ENCODE peak calls at places on chromosome 7, in eight cellular contexts. One of them, this sample, is unnamed.

GRCh38 chr7:41679566-41679965 is 23.3 kb downstream of the INHBA start:
- DNase-seq in prostate gland: no peak
- DNase-seq in stomach: no peak
- DNase-seq in transverse colon: no peak
- DNase-seq in HCT116: no peak
- DNase-seq in HepG2: no peak
- DNase-seq in endothelial cell of umbilical vein: no peak
- DNase-seq in breast epithelium: no peak
- DNase-seq in this sample: no peak

GRCh38 chr7:94223375-94224084 is 171.2 kb upstream of the COL1A2 start:
- DNase-seq in HepG2: no peak
- DNase-seq in transverse colon: no peak
- DNase-seq in breast epithelium: no peak
- DNase-seq in prostate gland: no peak
- DNase-seq in endothelial cell of umbilical vein: peak; percentile 77
- DNase-seq in HCT116: peak; percentile 41
- DNase-seq in stomach: no peak
- DNase-seq in this sample: peak; percentile 83

GRCh38 chr7:44045226-44046014 is 918 bp downstream of the DBNL start:
- DNase-seq in stomach: no peak
- DNase-seq in endothelial cell of umbilical vein: no peak
- DNase-seq in HCT116: no peak
- DNase-seq in prostate gland: no peak
- DNase-seq in transverse colon: no peak
- DNase-seq in breast epithelium: no peak
- DNase-seq in HepG2: no peak
- DNase-seq in this sample: no peak

GRCh38 chr7:44764665-44765578 is 16.3 kb downstream of the ZMIZ2 start:
- DNase-seq in breast epithelium: no peak
- DNase-seq in HCT116: no peak
- DNase-seq in endothelial cell of umbilical vein: no peak
- DNase-seq in prostate gland: no peak
- DNase-seq in stomach: no peak
- DNase-seq in HepG2: no peak
- DNase-seq in transverse colon: no peak
- DNase-seq in this sample: no peak

GRCh38 chr7:103795787-103796186 is 193.7 kb downstream of the RELN start:
- DNase-seq in prostate gland: no peak
- DNase-seq in HCT116: no peak
- DNase-seq in HepG2: peak; percentile 45
- DNase-seq in stomach: no peak
- DNase-seq in breast epithelium: no peak
- DNase-seq in endothelial cell of umbilical vein: no peak
- DNase-seq in transverse colon: no peak
- DNase-seq in this sample: no peak

GRCh38 chr7:74365320-74366022 is 76.3 kb downstream of the CLIP2 start:
- DNase-seq in prostate gland: no peak
- DNase-seq in transverse colon: peak; percentile 84
- DNase-seq in endothelial cell of umbilical vein: peak; percentile 34
- DNase-seq in HCT116: peak; percentile 28
- DNase-seq in breast epithelium: no peak
- DNase-seq in stomach: no peak
- DNase-seq in HepG2: peak; percentile 90
- DNase-seq in this sample: no peak

GRCh38 chr7:68461430-68461829 is 1136.8 kb upstream of the AUTS2 start:
- DNase-seq in HepG2: no peak
- DNase-seq in breast epithelium: no peak
- DNase-seq in transverse colon: no peak
- DNase-seq in prostate gland: no peak
- DNase-seq in stomach: no peak
- DNase-seq in HCT116: no peak
- DNase-seq in endothelial cell of umbilical vein: no peak
- DNase-seq in this sample: no peak

GRCh38 chr7:133051719-133052118 is 30.2 kb downstream of the CHCHD3 start:
- DNase-seq in endothelial cell of umbilical vein: no peak
- DNase-seq in prostate gland: no peak
- DNase-seq in transverse colon: no peak
- DNase-seq in breast epithelium: no peak
- DNase-seq in HCT116: no peak
- DNase-seq in stomach: no peak
- DNase-seq in HepG2: no peak
- DNase-seq in this sample: no peak

GRCh38 chr7:117296066-117296465 is 26.8 kb downstream of the WNT2 start:
- DNase-seq in transverse colon: no peak
- DNase-seq in HepG2: no peak
- DNase-seq in prostate gland: peak; percentile 18
- DNase-seq in HCT116: no peak
- DNase-seq in stomach: no peak
- DNase-seq in endothelial cell of umbilical vein: no peak
- DNase-seq in breast epithelium: no peak
- DNase-seq in this sample: no peak

GRCh38 chr7:37318541-37318940 is 130.1 kb downstream of the ELMO1 start:
- DNase-seq in breast epithelium: no peak
- DNase-seq in HCT116: no peak
- DNase-seq in HepG2: no peak
- DNase-seq in prostate gland: no peak
- DNase-seq in transverse colon: no peak
- DNase-seq in stomach: no peak
- DNase-seq in endothelial cell of umbilical vein: no peak
- DNase-seq in this sample: no peak

GRCh38 chr7:77199008-77199966 is at the start of gene FGL2:
- DNase-seq in HCT116: no peak
- DNase-seq in breast epithelium: no peak
- DNase-seq in prostate gland: peak; percentile 21
- DNase-seq in HepG2: no peak
- DNase-seq in endothelial cell of umbilical vein: no peak
- DNase-seq in stomach: peak; percentile 42
- DNase-seq in transverse colon: peak; percentile 75
- DNase-seq in this sample: no peak

GRCh38 chr7:82348251-82348650 is 95.3 kb downstream of the CACNA2D1 start:
- DNase-seq in prostate gland: no peak
- DNase-seq in HCT116: no peak
- DNase-seq in endothelial cell of umbilical vein: no peak
- DNase-seq in transverse colon: no peak
- DNase-seq in stomach: no peak
- DNase-seq in breast epithelium: no peak
- DNase-seq in HepG2: no peak
- DNase-seq in this sample: no peak

GRCh38 chr7:36278767-36279171 is 110.9 kb upstream of the ANLN start:
- DNase-seq in HCT116: no peak
- DNase-seq in stomach: no peak
- DNase-seq in prostate gland: peak; percentile 52
- DNase-seq in HepG2: no peak
- DNase-seq in transverse colon: no peak
- DNase-seq in endothelial cell of umbilical vein: no peak
- DNase-seq in breast epithelium: no peak
- DNase-seq in this sample: no peak

GRCh38 chr7:23207029-23207428 is 25.2 kb downstream of the NUP42 start:
- DNase-seq in HCT116: no peak
- DNase-seq in endothelial cell of umbilical vein: no peak
- DNase-seq in breast epithelium: no peak
- DNase-seq in HepG2: peak; percentile 72
- DNase-seq in transverse colon: no peak
- DNase-seq in prostate gland: no peak
- DNase-seq in stomach: no peak
- DNase-seq in this sample: no peak

GRCh38 chr7:83594076-83594475 is 54.9 kb downstream of the SEMA3E start:
- DNase-seq in stomach: no peak
- DNase-seq in HCT116: no peak
- DNase-seq in HepG2: no peak
- DNase-seq in breast epithelium: no peak
- DNase-seq in endothelial cell of umbilical vein: no peak
- DNase-seq in prostate gland: no peak
- DNase-seq in transverse colon: no peak
- DNase-seq in this sample: no peak

GRCh38 chr7:27209933-27210440 is 10.1 kb upstream of the HOXA13 start:
- DNase-seq in HCT116: no peak
- DNase-seq in transverse colon: no peak
- DNase-seq in prostate gland: no peak
- DNase-seq in breast epithelium: no peak
- DNase-seq in endothelial cell of umbilical vein: no peak
- DNase-seq in stomach: no peak
- DNase-seq in HepG2: no peak
- DNase-seq in this sample: no peak

GRCh38 chr7:117163101-117163500 is 159.8 kb downstream of the WNT2 start:
- DNase-seq in prostate gland: no peak
- DNase-seq in stomach: no peak
- DNase-seq in transverse colon: no peak
- DNase-seq in endothelial cell of umbilical vein: no peak
- DNase-seq in breast epithelium: no peak
- DNase-seq in HepG2: no peak
- DNase-seq in HCT116: no peak
- DNase-seq in this sample: no peak

GRCh38 chr7:148914208-148914777 is 30.2 kb upstream of the EZH2 start:
- DNase-seq in prostate gland: no peak
- DNase-seq in endothelial cell of umbilical vein: no peak
- DNase-seq in HCT116: peak; percentile 71
- DNase-seq in HepG2: no peak
- DNase-seq in transverse colon: no peak
- DNase-seq in stomach: no peak
- DNase-seq in breast epithelium: no peak
- DNase-seq in this sample: no peak

GRCh38 chr7:37759519-37759918 is 76.0 kb downstream of the GPR141 start:
- DNase-seq in HCT116: no peak
- DNase-seq in prostate gland: no peak
- DNase-seq in transverse colon: no peak
- DNase-seq in HepG2: no peak
- DNase-seq in breast epithelium: no peak
- DNase-seq in stomach: no peak
- DNase-seq in endothelial cell of umbilical vein: no peak
- DNase-seq in this sample: no peak

GRCh38 chr7:70694357-70694908 is 437.5 kb upstream of the GALNT17 start:
- DNase-seq in endothelial cell of umbilical vein: no peak
- DNase-seq in prostate gland: peak; percentile 47
- DNase-seq in HepG2: no peak
- DNase-seq in stomach: peak; percentile 41
- DNase-seq in transverse colon: peak; percentile 48
- DNase-seq in breast epithelium: no peak
- DNase-seq in HCT116: no peak
- DNase-seq in this sample: no peak

GRCh38 chr7:1234794-1235500 is 2.3 kb downstream of the UNCX start:
- DNase-seq in breast epithelium: no peak
- DNase-seq in transverse colon: no peak
- DNase-seq in HCT116: no peak
- DNase-seq in HepG2: no peak
- DNase-seq in stomach: no peak
- DNase-seq in prostate gland: no peak
- DNase-seq in endothelial cell of umbilical vein: no peak
- DNase-seq in this sample: no peak
- H3K4me3 ChIP-seq in breast epithelium: no peak overlapping the region
- H3K4me3 ChIP-seq in transverse colon: no peak overlapping the region
- H3K4me3 ChIP-seq in HCT116: no peak overlapping the region
- H3K4me3 ChIP-seq in HepG2: no peak overlapping the region
- H3K4me3 ChIP-seq in stomach: no peak overlapping the region
- H3K4me3 ChIP-seq in prostate gland: no peak overlapping the region
- H3K4me3 ChIP-seq in endothelial cell of umbilical vein: no peak overlapping the region
- H3K4me3 ChIP-seq in this sample: peak overlapping the region; percentile 80

GRCh38 chr7:130951303-130951975 is 217.4 kb upstream of the KLF14 start:
- DNase-seq in prostate gland: no peak
- DNase-seq in stomach: no peak
- DNase-seq in breast epithelium: no peak
- DNase-seq in transverse colon: no peak
- DNase-seq in HepG2: no peak
- DNase-seq in endothelial cell of umbilical vein: no peak
- DNase-seq in HCT116: no peak
- DNase-seq in this sample: no peak
- TF ChIP-seq POLR2AphosphoS5 in prostate gland: no peak
- TF ChIP-seq POLR2AphosphoS5 in stomach: no peak
- TF ChIP-seq POLR2AphosphoS5 in breast epithelium: no peak
- TF ChIP-seq POLR2AphosphoS5 in transverse colon: no peak
- TF ChIP-seq POLR2AphosphoS5 in HepG2: no peak
- TF ChIP-seq POLR2AphosphoS5 in endothelial cell of umbilical vein: no peak
- TF ChIP-seq POLR2AphosphoS5 in HCT116: peak; percentile 39
- TF ChIP-seq POLR2AphosphoS5 in this sample: no peak

GRCh38 chr7:9082203-9082602 is 648.8 kb downstream of the NXPH1 start:
- DNase-seq in prostate gland: no peak
- DNase-seq in endothelial cell of umbilical vein: no peak
- DNase-seq in transverse colon: no peak
- DNase-seq in HepG2: no peak
- DNase-seq in breast epithelium: no peak
- DNase-seq in stomach: no peak
- DNase-seq in HCT116: no peak
- DNase-seq in this sample: no peak

DNA sequence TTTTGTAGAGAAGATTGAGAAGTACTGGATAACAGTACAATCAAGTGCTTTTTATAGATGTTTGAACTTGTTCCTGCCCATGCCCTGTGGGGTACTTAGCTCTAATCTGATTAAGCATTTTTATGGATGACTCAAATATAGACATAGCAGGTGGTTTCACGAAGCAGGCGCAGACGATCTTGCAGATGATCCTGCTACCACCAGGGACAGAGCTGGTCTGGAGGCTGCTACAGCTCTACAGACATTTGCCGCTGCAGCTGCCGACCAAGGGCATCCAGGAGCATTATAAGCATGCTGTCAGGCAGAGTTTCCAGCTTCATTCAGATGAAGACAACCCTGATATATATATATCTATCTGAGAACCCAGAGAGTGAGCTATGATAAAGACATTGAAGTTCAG is 650.4 kb downstream of the NXPH1 start:
- DNase-seq in HCT116: no peak
- DNase-seq in transverse colon: no peak
- DNase-seq in HepG2: no peak
- DNase-seq in stomach: no peak
- DNase-seq in prostate gland: no peak
- DNase-seq in endothelial cell of umbilical vein: no peak
- DNase-seq in breast epithelium: no peak
- DNase-seq in this sample: no peak
- H3K27ac ChIP-seq in HCT116: no peak overlapping the region
- H3K27ac ChIP-seq in transverse colon: no peak overlapping the region
- H3K27ac ChIP-seq in HepG2: no peak overlapping the region
- H3K27ac ChIP-seq in stomach: no peak overlapping the region
- H3K27ac ChIP-seq in prostate gland: no peak overlapping the region
- H3K27ac ChIP-seq in endothelial cell of umbilical vein: no peak overlapping the region
- H3K27ac ChIP-seq in breast epithelium: no peak overlapping the region
- H3K27ac ChIP-seq in this sample: no peak overlapping the region

DNA sequence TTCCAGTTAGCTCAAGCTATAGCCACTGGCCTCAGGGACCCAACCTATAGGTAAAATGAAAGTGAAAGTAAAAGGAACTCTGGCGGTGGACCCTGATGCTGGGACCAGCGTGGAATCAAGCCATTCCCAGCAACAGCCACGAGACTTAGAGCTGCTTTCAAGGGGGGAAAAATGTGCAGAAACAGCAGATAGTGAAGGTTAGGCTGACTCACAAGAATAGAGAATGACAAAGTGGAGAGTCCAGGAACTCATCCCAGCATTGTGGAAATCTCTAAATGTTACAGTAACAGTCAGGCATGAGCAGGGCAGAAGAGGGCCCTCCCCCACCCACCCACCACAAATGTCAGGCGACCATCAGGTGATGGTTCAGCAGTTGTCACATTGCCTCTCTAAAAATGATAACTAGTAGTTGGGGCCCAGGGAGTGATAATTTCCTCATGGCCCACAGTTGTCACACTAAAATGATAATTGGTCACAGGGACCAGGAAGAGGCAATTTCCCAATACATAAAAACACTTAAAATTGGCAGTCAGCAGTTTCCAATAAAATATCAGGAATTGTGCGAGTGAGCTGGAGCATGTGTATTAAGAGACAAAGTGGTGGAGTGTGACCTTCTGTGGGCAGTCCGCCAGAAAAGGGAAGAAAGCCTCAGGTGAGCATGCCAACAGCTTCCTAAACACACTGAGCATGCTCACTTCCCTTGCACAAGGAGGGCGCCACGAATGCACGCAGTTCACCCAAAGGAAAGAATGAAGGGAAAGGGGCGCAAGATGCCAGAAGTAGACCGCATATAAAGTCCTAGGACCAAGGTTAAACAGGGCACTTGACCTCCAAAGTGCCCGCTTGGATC is 129.8 kb upstream of the PPP1R3A start:
- DNase-seq in endothelial cell of umbilical vein: no peak
- DNase-seq in HepG2: peak; percentile 12
- DNase-seq in stomach: no peak
- DNase-seq in breast epithelium: no peak
- DNase-seq in transverse colon: no peak
- DNase-seq in prostate gland: no peak
- DNase-seq in HCT116: no peak
- DNase-seq in this sample: no peak
- H3K4me3 ChIP-seq in endothelial cell of umbilical vein: no peak overlapping the region
- H3K4me3 ChIP-seq in HepG2: peak overlapping the region; percentile 66
- H3K4me3 ChIP-seq in stomach: peak overlapping the region; percentile 23
- H3K4me3 ChIP-seq in breast epithelium: peak overlapping the region; percentile 13
- H3K4me3 ChIP-seq in transverse colon: peak overlapping the region; percentile 12
- H3K4me3 ChIP-seq in prostate gland: no peak overlapping the region
- H3K4me3 ChIP-seq in HCT116: peak overlapping the region; percentile 32
- H3K4me3 ChIP-seq in this sample: peak overlapping the region; percentile 62

This sample was measured in SK-N-MC.